ENCODE peak calls at places on chromosomes 5 and 9, in four cellular contexts. K is HCEC 1CT, X is Calu3, H is colonic mucosa. U is an unnamed sample.
A peak's percentile ranks its signal among the peaks of the same experiment; 100 is the strongest.

GRCh38 chr9:102506391-102506790 is 488.7 kb upstream of the CYLC2 start:
- DNase-seq in K (no peak), X (no peak), H (no peak), U (no peak)

GRCh38 chr5:110045153-110045552 is 355.4 kb downstream of the MAN2A1 start:
- DNase-seq in X (no peak), K (peak; percentile 6), H (no peak), U (no peak)

GRCh38 chr5:78587775-78588291 is 60.7 kb downstream of the LHFPL2 start:
- DNase-seq in H (no peak), X (no peak), K (peak; percentile 88), U (no peak)

GRCh38 chr9:135951889-135952663 is 9.1 kb downstream of the UBAC1 start:
- DNase-seq in X (no peak), H (no peak), K (no peak), U (no peak)

GRCh38 chr5:132471944-132472343 is 18.6 kb downstream of the IRF1 start:
- DNase-seq in K (no peak), H (no peak), X (no peak), U (no peak)

GRCh38 chr5:122704247-122705036 is 70.4 kb upstream of the SNX2 start:
- DNase-seq in H (no peak), K (peak; percentile 65), X (no peak), U (peak; percentile 30)

GRCh38 chr5:133222979-133223378 is 171.2 kb downstream of the HSPA4 start:
- DNase-seq in K (no peak), H (no peak), X (no peak), U (no peak)

GRCh38 chr5:39440964-39441363 is 16.2 kb upstream of the DAB2 start:
- DNase-seq in H (no peak), X (no peak), K (peak; percentile 23), U (no peak)

GRCh38 chr5:115842952-115843351 is 1.2 kb downstream of the AP3S1 start:
- DNase-seq in H (no peak), X (no peak), K (no peak), U (peak; percentile 13)

GRCh38 chr9:86926130-86926529 is 21.2 kb downstream of the GAS1 start:
- DNase-seq in K (peak; percentile 49), X (no peak), H (no peak), U (no peak)

GRCh38 chr5:177098103-177098771 is 11.5 kb downstream of the FGFR4 start:
- DNase-seq in K (peak; percentile 59), X (no peak), H (no peak), U (peak; percentile 19)

GRCh38 chr5:149760700-149761187 is 30.6 kb downstream of the PPARGC1B start:
- DNase-seq in H (no peak), X (no peak), K (no peak), U (no peak)

GRCh38 chr5:4101189-4101588 is 505.6 kb downstream of the IRX1 start:
- DNase-seq in X (no peak), H (no peak), K (no peak), U (no peak)

GRCh38 chr9:33157960-33158359 is 9.2 kb downstream of the B4GALT1 start:
- DNase-seq in X (no peak), H (no peak), K (no peak), U (no peak)

GRCh38 chr9:69584746-69585145 is 87.4 kb downstream of the APBA1 start:
- DNase-seq in H (no peak), X (no peak), K (peak; percentile 27), U (no peak)

GRCh38 chr9:3477236-3477834 is 48.5 kb downstream of the RFX3 start:
- DNase-seq in K (no peak), X (no peak), H (no peak), U (peak; percentile 30)

GRCh38 chr9:7452378-7452777 is 347.2 kb downstream of the DMAC1 start:
- DNase-seq in K (no peak), H (no peak), X (no peak), U (no peak)

GRCh38 chr5:41176952-41177351 is 36.4 kb downstream of the C6 start:
- DNase-seq in X (no peak), K (peak; percentile 73), H (no peak), U (no peak)

U was measured in small intestine.